ENCODE peak calls at places on chromosomes 5 and 9, in ten cellular contexts. One of them, this sample, is unnamed.
A peak's percentile ranks its signal among the peaks of the same experiment; 100 is the strongest.

GRCh38 chr5:72624641-72625236 is 117.5 kb upstream of the ZNF366 start:
- DNase-seq in non-pigmented ciliary epithelial cell: no peak
- DNase-seq in GM23338: no peak
- DNase-seq in T-cell: no peak
- DNase-seq in T-helper 1 cell: no peak
- DNase-seq in cerebellar cortex: peak; percentile 76
- DNase-seq in tibial artery: peak; percentile 75
- DNase-seq in M059J: peak; percentile 94
- DNase-seq in Calu3: no peak
- DNase-seq in stimulated activated CD4-positive, alpha-beta T cell treated with anti-CD3 and anti-CD28 coated beads, Interleukin-15, amount 100 ng/mL, for 1 hour: no peak
- DNase-seq in this sample: no peak

GRCh38 chr9:93698140-93698908 is 121.9 kb downstream of the PHF2 start:
- DNase-seq in stimulated activated CD4-positive, alpha-beta T cell treated with anti-CD3 and anti-CD28 coated beads, Interleukin-15, amount 100 ng/mL, for 1 hour: no peak
- DNase-seq in GM23338: no peak
- DNase-seq in non-pigmented ciliary epithelial cell: no peak
- DNase-seq in Calu3: no peak
- DNase-seq in T-cell: no peak
- DNase-seq in tibial artery: no peak
- DNase-seq in cerebellar cortex: no peak
- DNase-seq in T-helper 1 cell: no peak
- DNase-seq in M059J: no peak
- DNase-seq in this sample: no peak

GRCh38 chr9:30476826-30477225 is 1907.6 kb upstream of the ACO1 start:
- DNase-seq in T-helper 1 cell: no peak
- DNase-seq in M059J: no peak
- DNase-seq in non-pigmented ciliary epithelial cell: no peak
- DNase-seq in GM23338: no peak
- DNase-seq in Calu3: no peak
- DNase-seq in cerebellar cortex: no peak
- DNase-seq in tibial artery: no peak
- DNase-seq in stimulated activated CD4-positive, alpha-beta T cell treated with anti-CD3 and anti-CD28 coated beads, Interleukin-15, amount 100 ng/mL, for 1 hour: no peak
- DNase-seq in T-cell: no peak
- DNase-seq in this sample: no peak

GRCh38 chr5:39109616-39110015 is 35.4 kb upstream of the RICTOR start:
- DNase-seq in Calu3: no peak
- DNase-seq in T-cell: no peak
- DNase-seq in non-pigmented ciliary epithelial cell: no peak
- DNase-seq in stimulated activated CD4-positive, alpha-beta T cell treated with anti-CD3 and anti-CD28 coated beads, Interleukin-15, amount 100 ng/mL, for 1 hour: no peak
- DNase-seq in cerebellar cortex: no peak
- DNase-seq in GM23338: no peak
- DNase-seq in M059J: no peak
- DNase-seq in tibial artery: no peak
- DNase-seq in T-helper 1 cell: no peak
- DNase-seq in this sample: no peak

GRCh38 chr9:18890372-18890771 is 142.6 kb downstream of the SAXO1 start:
- DNase-seq in M059J: peak; percentile 66
- DNase-seq in T-cell: no peak
- DNase-seq in T-helper 1 cell: no peak
- DNase-seq in cerebellar cortex: no peak
- DNase-seq in Calu3: no peak
- DNase-seq in GM23338: no peak
- DNase-seq in non-pigmented ciliary epithelial cell: peak; percentile 41
- DNase-seq in tibial artery: no peak
- DNase-seq in stimulated activated CD4-positive, alpha-beta T cell treated with anti-CD3 and anti-CD28 coated beads, Interleukin-15, amount 100 ng/mL, for 1 hour: no peak
- DNase-seq in this sample: no peak

GRCh38 chr5:126274396-126274795 is 148.8 kb upstream of the GRAMD2B start:
- DNase-seq in T-helper 1 cell: no peak
- DNase-seq in non-pigmented ciliary epithelial cell: no peak
- DNase-seq in GM23338: no peak
- DNase-seq in M059J: peak; percentile 55
- DNase-seq in Calu3: no peak
- DNase-seq in T-cell: no peak
- DNase-seq in tibial artery: no peak
- DNase-seq in stimulated activated CD4-positive, alpha-beta T cell treated with anti-CD3 and anti-CD28 coated beads, Interleukin-15, amount 100 ng/mL, for 1 hour: no peak
- DNase-seq in cerebellar cortex: no peak
- DNase-seq in this sample: no peak

GRCh38 chr5:139551490-139551889 is 9.6 kb upstream of the UBE2D2 start:
- DNase-seq in Calu3: no peak
- DNase-seq in M059J: no peak
- DNase-seq in GM23338: no peak
- DNase-seq in cerebellar cortex: no peak
- DNase-seq in T-helper 1 cell: no peak
- DNase-seq in non-pigmented ciliary epithelial cell: no peak
- DNase-seq in stimulated activated CD4-positive, alpha-beta T cell treated with anti-CD3 and anti-CD28 coated beads, Interleukin-15, amount 100 ng/mL, for 1 hour: no peak
- DNase-seq in T-cell: no peak
- DNase-seq in tibial artery: no peak
- DNase-seq in this sample: no peak

GRCh38 chr5:142360607-142361120 is 35.8 kb upstream of the SPRY4 start:
- DNase-seq in cerebellar cortex: peak; percentile 43
- DNase-seq in Calu3: peak; percentile 88
- DNase-seq in stimulated activated CD4-positive, alpha-beta T cell treated with anti-CD3 and anti-CD28 coated beads, Interleukin-15, amount 100 ng/mL, for 1 hour: no peak
- DNase-seq in tibial artery: no peak
- DNase-seq in T-helper 1 cell: no peak
- DNase-seq in non-pigmented ciliary epithelial cell: no peak
- DNase-seq in GM23338: peak; percentile 51
- DNase-seq in M059J: peak; percentile 79
- DNase-seq in T-cell: no peak
- DNase-seq in this sample: no peak

GRCh38 chr9:38432922-38433510 is 8.8 kb upstream of the IGFBPL1 start:
- DNase-seq in Calu3: peak; percentile 6
- DNase-seq in non-pigmented ciliary epithelial cell: no peak
- DNase-seq in T-helper 1 cell: no peak
- DNase-seq in T-cell: no peak
- DNase-seq in cerebellar cortex: peak; percentile 62
- DNase-seq in M059J: peak; percentile 49
- DNase-seq in stimulated activated CD4-positive, alpha-beta T cell treated with anti-CD3 and anti-CD28 coated beads, Interleukin-15, amount 100 ng/mL, for 1 hour: no peak
- DNase-seq in tibial artery: no peak
- DNase-seq in GM23338: peak; percentile 73
- DNase-seq in this sample: no peak

GRCh38 chr5:72170101-72170500 is 62.8 kb downstream of the MAP1B start:
- DNase-seq in non-pigmented ciliary epithelial cell: no peak
- DNase-seq in tibial artery: no peak
- DNase-seq in M059J: no peak
- DNase-seq in Calu3: no peak
- DNase-seq in T-helper 1 cell: no peak
- DNase-seq in GM23338: no peak
- DNase-seq in T-cell: no peak
- DNase-seq in stimulated activated CD4-positive, alpha-beta T cell treated with anti-CD3 and anti-CD28 coated beads, Interleukin-15, amount 100 ng/mL, for 1 hour: no peak
- DNase-seq in cerebellar cortex: no peak
- DNase-seq in this sample: no peak

GRCh38 chr9:91639054-91639453 is 215.4 kb upstream of the NFIL3 start:
- DNase-seq in T-cell: no peak
- DNase-seq in stimulated activated CD4-positive, alpha-beta T cell treated with anti-CD3 and anti-CD28 coated beads, Interleukin-15, amount 100 ng/mL, for 1 hour: no peak
- DNase-seq in cerebellar cortex: no peak
- DNase-seq in non-pigmented ciliary epithelial cell: no peak
- DNase-seq in GM23338: no peak
- DNase-seq in tibial artery: no peak
- DNase-seq in T-helper 1 cell: no peak
- DNase-seq in M059J: no peak
- DNase-seq in Calu3: no peak
- DNase-seq in this sample: no peak

GRCh38 chr9:33166263-33167083 is 663 bp downstream of the B4GALT1 start:
- DNase-seq in GM23338: peak; percentile 44
- DNase-seq in stimulated activated CD4-positive, alpha-beta T cell treated with anti-CD3 and anti-CD28 coated beads, Interleukin-15, amount 100 ng/mL, for 1 hour: peak; percentile 22
- DNase-seq in non-pigmented ciliary epithelial cell: no peak
- DNase-seq in M059J: no peak
- DNase-seq in Calu3: no peak
- DNase-seq in T-cell: no peak
- DNase-seq in cerebellar cortex: no peak
- DNase-seq in T-helper 1 cell: no peak
- DNase-seq in tibial artery: peak; percentile 84
- DNase-seq in this sample: no peak

GRCh38 chr5:109939109-109939682 is 249.5 kb downstream of the MAN2A1 start:
- DNase-seq in M059J: peak; percentile 82
- DNase-seq in T-helper 1 cell: no peak
- DNase-seq in T-cell: no peak
- DNase-seq in tibial artery: no peak
- DNase-seq in Calu3: no peak
- DNase-seq in stimulated activated CD4-positive, alpha-beta T cell treated with anti-CD3 and anti-CD28 coated beads, Interleukin-15, amount 100 ng/mL, for 1 hour: no peak
- DNase-seq in cerebellar cortex: no peak
- DNase-seq in GM23338: no peak
- DNase-seq in non-pigmented ciliary epithelial cell: peak; percentile 17
- DNase-seq in this sample: no peak

GRCh38 chr5:11411621-11412020 is 492.6 kb downstream of the CTNND2 start:
- DNase-seq in stimulated activated CD4-positive, alpha-beta T cell treated with anti-CD3 and anti-CD28 coated beads, Interleukin-15, amount 100 ng/mL, for 1 hour: no peak
- DNase-seq in cerebellar cortex: no peak
- DNase-seq in M059J: no peak
- DNase-seq in T-helper 1 cell: no peak
- DNase-seq in non-pigmented ciliary epithelial cell: no peak
- DNase-seq in tibial artery: no peak
- DNase-seq in GM23338: no peak
- DNase-seq in Calu3: no peak
- DNase-seq in T-cell: no peak
- DNase-seq in this sample: no peak

GRCh38 chr9:123622696-123623095 is 266.7 kb downstream of the CRB2 start:
- DNase-seq in T-cell: no peak
- DNase-seq in T-helper 1 cell: no peak
- DNase-seq in stimulated activated CD4-positive, alpha-beta T cell treated with anti-CD3 and anti-CD28 coated beads, Interleukin-15, amount 100 ng/mL, for 1 hour: no peak
- DNase-seq in Calu3: no peak
- DNase-seq in cerebellar cortex: no peak
- DNase-seq in GM23338: peak; percentile 33
- DNase-seq in tibial artery: no peak
- DNase-seq in M059J: no peak
- DNase-seq in non-pigmented ciliary epithelial cell: no peak
- DNase-seq in this sample: no peak

GRCh38 chr5:154753792-154754191 is 1.4 kb upstream of the LARP1 start:
- DNase-seq in cerebellar cortex: peak; percentile 69
- DNase-seq in Calu3: peak; percentile 12
- DNase-seq in M059J: no peak
- DNase-seq in tibial artery: peak; percentile 92
- DNase-seq in T-cell: no peak
- DNase-seq in stimulated activated CD4-positive, alpha-beta T cell treated with anti-CD3 and anti-CD28 coated beads, Interleukin-15, amount 100 ng/mL, for 1 hour: no peak
- DNase-seq in non-pigmented ciliary epithelial cell: peak; percentile 66
- DNase-seq in T-helper 1 cell: no peak
- DNase-seq in GM23338: no peak
- DNase-seq in this sample: no peak

GRCh38 chr5:75472973-75473372 is 38.5 kb downstream of the CERT1 start:
- DNase-seq in stimulated activated CD4-positive, alpha-beta T cell treated with anti-CD3 and anti-CD28 coated beads, Interleukin-15, amount 100 ng/mL, for 1 hour: no peak
- DNase-seq in cerebellar cortex: no peak
- DNase-seq in T-cell: no peak
- DNase-seq in Calu3: no peak
- DNase-seq in M059J: no peak
- DNase-seq in tibial artery: no peak
- DNase-seq in non-pigmented ciliary epithelial cell: no peak
- DNase-seq in GM23338: no peak
- DNase-seq in T-helper 1 cell: no peak
- DNase-seq in this sample: no peak

GRCh38 chr9:98101868-98102273 is 17.2 kb downstream of the TRIM14 start:
- DNase-seq in tibial artery: peak; percentile 60
- DNase-seq in Calu3: no peak
- DNase-seq in stimulated activated CD4-positive, alpha-beta T cell treated with anti-CD3 and anti-CD28 coated beads, Interleukin-15, amount 100 ng/mL, for 1 hour: peak; percentile 43
- DNase-seq in T-helper 1 cell: peak; percentile 73
- DNase-seq in M059J: no peak
- DNase-seq in cerebellar cortex: no peak
- DNase-seq in T-cell: peak; percentile 88
- DNase-seq in non-pigmented ciliary epithelial cell: no peak
- DNase-seq in GM23338: peak; percentile 62
- DNase-seq in this sample: peak; percentile 53

GRCh38 chr5:83473344-83474169 is 2.0 kb downstream of the VCAN start:
- DNase-seq in GM23338: peak; percentile 98
- DNase-seq in T-helper 1 cell: no peak
- DNase-seq in tibial artery: peak; percentile 98
- DNase-seq in non-pigmented ciliary epithelial cell: peak; percentile 93
- DNase-seq in T-cell: no peak
- DNase-seq in Calu3: peak; percentile 94
- DNase-seq in stimulated activated CD4-positive, alpha-beta T cell treated with anti-CD3 and anti-CD28 coated beads, Interleukin-15, amount 100 ng/mL, for 1 hour: no peak
- DNase-seq in M059J: peak; percentile 97
- DNase-seq in cerebellar cortex: peak; percentile 88
- DNase-seq in this sample: peak; percentile 10

GRCh38 chr9:33202552-33203300 is 35.6 kb upstream of the B4GALT1 start:
- DNase-seq in T-helper 1 cell: no peak
- DNase-seq in T-cell: peak; percentile 20
- DNase-seq in non-pigmented ciliary epithelial cell: peak; percentile 34
- DNase-seq in M059J: peak; percentile 12
- DNase-seq in stimulated activated CD4-positive, alpha-beta T cell treated with anti-CD3 and anti-CD28 coated beads, Interleukin-15, amount 100 ng/mL, for 1 hour: no peak
- DNase-seq in cerebellar cortex: no peak
- DNase-seq in tibial artery: no peak
- DNase-seq in GM23338: peak; percentile 53
- DNase-seq in Calu3: no peak
- DNase-seq in this sample: peak; percentile 1

GRCh38 chr9:83965350-83966208 is 14.4 kb downstream of the HNRNPK start:
- DNase-seq in tibial artery: no peak
- DNase-seq in M059J: peak; percentile 42
- DNase-seq in stimulated activated CD4-positive, alpha-beta T cell treated with anti-CD3 and anti-CD28 coated beads, Interleukin-15, amount 100 ng/mL, for 1 hour: no peak
- DNase-seq in non-pigmented ciliary epithelial cell: no peak
- DNase-seq in GM23338: peak; percentile 34
- DNase-seq in Calu3: no peak
- DNase-seq in T-cell: no peak
- DNase-seq in cerebellar cortex: peak; percentile 49
- DNase-seq in T-helper 1 cell: no peak
- DNase-seq in this sample: no peak

This sample was measured in stimulated activated CD8-positive, alpha-beta memory T cell treated with anti-CD3 and anti-CD28 coated beads, Interleukin-4, amount 100 ng/mL, for 4 hours.